ENCODE peak calls at places on chromosomes 16 and 17, in ten cellular contexts. Y is right cardiac atrium; M is neuronal stem cell; T is CD8-positive, alpha-beta T cell; B is stomach; G is GM23248; P is fibroblast of lung; X is thoracic aorta; Q is MG63; I is gastrocnemius medialis. H is an unnamed sample.

GRCh38 chr17:81483085-81483861 is 29.3 kb downstream of the ACTG1 start:
- DNase-seq in Y (no peak), M (no peak), T (peak), B (no peak), G (no peak), P (no peak), X (no peak), Q (no peak), I (peak), H (no peak)

GRCh38 chr17:15091825-15092224 is 173.3 kb downstream of the PMP22 start:
- DNase-seq in Y (no peak), M (no peak), T (no peak), B (no peak), G (peak), P (peak), X (no peak), Q (no peak), I (no peak), H (no peak)

GRCh38 chr17:82598256-82599011 is 49.8 kb downstream of the WDR45B start:
- DNase-seq in Y (peak), M (no peak), T (no peak), B (no peak), G (peak), P (peak), X (no peak), Q (peak), I (peak), H (peak)

GRCh38 chr17:18185391-18185790 is 1.8 kb downstream of the ALKBH5 start:
- DNase-seq in Y (no peak), M (no peak), T (no peak), B (no peak), G (peak), P (peak), X (no peak), Q (no peak), I (no peak), H (peak)

GRCh38 chr17:17111401-17112393 is 69.4 kb downstream of the MPRIP start:
- DNase-seq in Y (peak), M (no peak), T (no peak), B (no peak), G (no peak), P (no peak), X (no peak), Q (no peak), I (no peak), H (peak)

GRCh38 chr16:55478827-55479559 is at the start of gene MMP2:
- DNase-seq in Y (peak), M (peak), T (no peak), B (peak), G (peak), P (peak), X (no peak), Q (peak), I (peak), H (peak)

GRCh38 chr17:13306310-13306962 is 288.6 kb upstream of the ELAC2 start:
- DNase-seq in Y (no peak), M (peak), T (no peak), B (no peak), G (peak), P (peak), X (no peak), Q (peak), I (no peak), H (peak)

GRCh38 chr16:85564277-85565051 is 48.7 kb upstream of the GSE1 start:
- DNase-seq in Y (no peak), M (no peak), T (no peak), B (no peak), G (no peak), P (no peak), X (no peak), Q (no peak), I (peak), H (peak)

GRCh38 chr16:5075637-5076036 is 4.0 kb downstream of the ALG1 start:
- DNase-seq in Y (no peak), M (no peak), T (no peak), B (no peak), G (no peak), P (no peak), X (no peak), Q (no peak), I (no peak), H (no peak)

GRCh38 chr16:4501071-4501478 is 24.9 kb downstream of the HMOX2 start:
- DNase-seq in Y (peak), M (no peak), T (no peak), B (peak), G (peak), P (peak), X (no peak), Q (peak), I (no peak), H (peak)

GRCh38 chr17:45302649-45303173 is 14.1 kb downstream of the MAP3K14 start:
- DNase-seq in Y (peak), M (no peak), T (peak), B (no peak), G (peak), P (peak), X (no peak), Q (no peak), I (peak), H (peak)

GRCh38 chr16:1981398-1981836 is at the start of gene NOXO1:
- DNase-seq in Y (no peak), M (no peak), T (no peak), B (no peak), G (no peak), P (no peak), X (no peak), Q (no peak), I (no peak), H (no peak)

GRCh38 chr17:60139438-60140285 is 10.1 kb upstream of the CA4 start:
- DNase-seq in Y (peak), M (peak), T (peak), B (peak), G (peak), P (peak), X (no peak), Q (peak), I (peak), H (peak)

GRCh38 chr17:75181608-75182318 is 996 bp downstream of the SUMO2 start:
- DNase-seq in Y (peak), M (no peak), T (peak), B (peak), G (peak), P (peak), X (no peak), Q (no peak), I (no peak), H (peak)

GRCh38 chr17:33494156-33494555 is 201.1 kb upstream of the ASIC2 start:
- DNase-seq in Y (no peak), M (no peak), T (no peak), B (no peak), G (peak), P (no peak), X (no peak), Q (no peak), I (no peak), H (no peak)

GRCh38 chr17:64155751-64156544 is 26.0 kb upstream of the ERN1 start:
- DNase-seq in Y (peak), M (no peak), T (no peak), B (peak), G (peak), P (peak), X (no peak), Q (no peak), I (peak), H (no peak)

GRCh38 chr16:70703041-70703834 is 17.4 kb upstream of the MTSS2 start:
- DNase-seq in Y (peak), M (no peak), T (no peak), B (no peak), G (peak), P (peak), X (peak), Q (peak), I (peak), H (peak)

GRCh38 chr16:89870440-89870839 is 3.0 kb upstream of the TCF25 start:
- DNase-seq in Y (no peak), M (no peak), T (no peak), B (no peak), G (no peak), P (no peak), X (no peak), Q (no peak), I (no peak), H (peak)

GRCh38 chr17:58005031-58005727 is 1.9 kb downstream of the SRSF1 start:
- DNase-seq in Y (no peak), M (no peak), T (no peak), B (no peak), G (peak), P (no peak), X (no peak), Q (peak), I (no peak), H (no peak)

GRCh38 chr16:9370071-9370491 is 278.6 kb downstream of the HAPSTR1 start:
- DNase-seq in Y (peak), M (no peak), T (no peak), B (no peak), G (no peak), P (no peak), X (no peak), Q (no peak), I (no peak), H (no peak)

GRCh38 chr16:56332464-56333079 is 92.8 kb downstream of the AMFR start:
- DNase-seq in Y (peak), M (no peak), T (no peak), B (peak), G (peak), P (peak), X (no peak), Q (peak), I (peak), H (peak)

GRCh38 chr17:28871056-28871579 is 16.3 kb downstream of the ERAL1 start:
- DNase-seq in Y (no peak), M (no peak), T (peak), B (no peak), G (no peak), P (no peak), X (no peak), Q (no peak), I (no peak), H (peak)

GRCh38 chr16:20409398-20410152 is at the start of gene ACSM5:
- DNase-seq in Y (peak), M (no peak), T (no peak), B (peak), G (no peak), P (no peak), X (no peak), Q (peak), I (peak), H (no peak)

GRCh38 chr16:12582696-12583095 is 221.0 kb downstream of the CPPED1 start:
- DNase-seq in Y (no peak), M (no peak), T (no peak), B (no peak), G (no peak), P (no peak), X (no peak), Q (no peak), I (no peak), H (no peak)

GRCh38 chr16:3085868-3086595 is 13.1 kb downstream of the ZSCAN10 start:
- DNase-seq in Y (no peak), M (no peak), T (no peak), B (no peak), G (no peak), P (no peak), X (no peak), Q (no peak), I (no peak), H (peak)
- H3K4me3 ChIP-seq in Y (peak), M (no peak), T (no peak), B (peak), G (no peak), P (no peak), X (peak), Q (no peak), I (peak), H (no peak)

DNA sequence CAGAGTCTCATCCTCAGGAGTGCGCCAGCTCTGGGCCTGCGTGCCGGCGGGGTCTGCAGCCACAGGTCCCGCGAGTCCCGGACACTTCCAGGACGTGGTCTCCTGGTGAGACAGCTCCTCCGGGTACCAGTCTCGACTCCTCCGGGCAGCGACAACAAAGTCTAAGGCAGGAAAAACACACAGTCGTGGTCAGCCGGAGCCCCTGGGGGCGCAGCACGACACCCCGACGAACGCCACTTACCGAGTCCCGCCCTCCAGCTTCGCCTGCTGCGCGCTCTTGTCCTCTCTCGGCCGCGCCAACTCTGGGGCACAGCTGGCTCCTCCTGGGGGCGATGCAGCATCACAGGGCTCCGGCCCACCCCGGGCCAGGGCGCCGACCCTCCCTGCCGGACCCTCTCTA is 13.4 kb downstream of the MIS12 start:
- DNase-seq in Y (peak), M (peak), T (no peak), B (no peak), G (peak), P (no peak), X (no peak), Q (no peak), I (no peak), H (peak)
- H3K4me3 ChIP-seq in Y (no peak), M (peak), T (peak), B (peak), G (peak), P (peak), X (peak), Q (no peak), I (peak), H (peak)

GRCh38 chr16:31473300-31474052 is 1.5 kb downstream of the TGFB1I1 start:
- DNase-seq in Y (peak), M (no peak), T (no peak), B (no peak), G (no peak), P (no peak), X (no peak), Q (no peak), I (no peak), H (peak)

GRCh38 chr16:31476305-31477219 is 4.6 kb downstream of the TGFB1I1 start:
- DNase-seq in Y (peak), M (no peak), T (peak), B (peak), G (no peak), P (no peak), X (no peak), Q (no peak), I (no peak), H (peak)

GRCh38 chr16:31475949-31476304 is 4.0 kb downstream of the TGFB1I1 start:
- DNase-seq in Y (no peak), M (no peak), T (no peak), B (peak), G (no peak), P (no peak), X (no peak), Q (no peak), I (no peak), H (no peak)

GRCh38 chr16:31474173-31474714 is 2.3 kb downstream of the TGFB1I1 start:
- DNase-seq in Y (peak), M (no peak), T (no peak), B (no peak), G (peak), P (peak), X (no peak), Q (no peak), I (no peak), H (peak)

GRCh38 chr16:31474778-31475738 is 3.1 kb downstream of the TGFB1I1 start:
- DNase-seq in Y (no peak), M (no peak), T (no peak), B (no peak), G (no peak), P (no peak), X (no peak), Q (no peak), I (no peak), H (peak)
- H3K4me3 ChIP-seq in Y (no peak), M (no peak), T (no peak), B (no peak), G (no peak), P (no peak), X (no peak), Q (no peak), I (no peak), H (no peak)

DNA sequence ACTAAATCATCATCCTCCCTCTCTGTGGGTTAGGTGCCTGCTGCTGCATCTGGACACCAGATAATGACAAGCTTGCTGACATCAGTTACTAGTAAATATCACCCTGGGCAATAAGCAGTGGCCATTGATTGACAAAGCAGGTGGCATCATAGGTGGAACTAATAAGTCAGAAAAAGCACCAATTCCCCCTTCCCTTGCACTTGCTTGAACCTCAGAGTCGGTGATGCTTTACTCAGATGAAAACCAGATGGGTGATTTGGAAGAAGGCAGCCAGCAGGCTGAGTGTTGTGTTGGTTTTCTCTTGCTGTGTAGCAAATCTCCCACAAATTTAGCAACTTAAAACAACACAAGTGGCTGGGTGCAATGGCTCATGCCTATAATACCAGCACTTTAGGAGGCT is 146.9 kb upstream of the NOL11 start:
- DNase-seq in Y (no peak), M (no peak), T (no peak), B (no peak), G (no peak), P (no peak), X (no peak), Q (no peak), I (no peak), H (no peak)
- H3K4me3 ChIP-seq in Y (no peak), M (no peak), T (no peak), B (no peak), G (no peak), P (no peak), X (no peak), Q (no peak), I (no peak), H (no peak)

GRCh38 chr17:52159159-52159809 is 770 bp upstream of the CA10 start:
- DNase-seq in Y (no peak), M (no peak), T (no peak), B (no peak), G (no peak), P (no peak), X (no peak), Q (no peak), I (no peak), H (peak)
- H3K4me3 ChIP-seq in Y (no peak), M (no peak), T (no peak), B (peak), G (no peak), P (no peak), X (no peak), Q (no peak), I (no peak), H (no peak)

GRCh38 chr16:50812876-50813466 is 71.1 kb downstream of the CYLD start:
- DNase-seq in Y (no peak), M (no peak), T (no peak), B (no peak), G (no peak), P (no peak), X (no peak), Q (no peak), I (no peak), H (no peak)

GRCh38 chr16:50810241-50810965 is 68.5 kb downstream of the CYLD start:
- DNase-seq in Y (no peak), M (no peak), T (no peak), B (no peak), G (no peak), P (no peak), X (no peak), Q (no peak), I (no peak), H (no peak)

GRCh38 chr16:50814043-50814442 is 72.2 kb downstream of the CYLD start:
- DNase-seq in Y (no peak), M (no peak), T (no peak), B (no peak), G (no peak), P (no peak), X (no peak), Q (no peak), I (no peak), H (no peak)

GRCh38 chr16:50809561-50809960 is 67.7 kb downstream of the CYLD start:
- DNase-seq in Y (no peak), M (no peak), T (no peak), B (no peak), G (no peak), P (no peak), X (no peak), Q (no peak), I (no peak), H (no peak)

DNA sequence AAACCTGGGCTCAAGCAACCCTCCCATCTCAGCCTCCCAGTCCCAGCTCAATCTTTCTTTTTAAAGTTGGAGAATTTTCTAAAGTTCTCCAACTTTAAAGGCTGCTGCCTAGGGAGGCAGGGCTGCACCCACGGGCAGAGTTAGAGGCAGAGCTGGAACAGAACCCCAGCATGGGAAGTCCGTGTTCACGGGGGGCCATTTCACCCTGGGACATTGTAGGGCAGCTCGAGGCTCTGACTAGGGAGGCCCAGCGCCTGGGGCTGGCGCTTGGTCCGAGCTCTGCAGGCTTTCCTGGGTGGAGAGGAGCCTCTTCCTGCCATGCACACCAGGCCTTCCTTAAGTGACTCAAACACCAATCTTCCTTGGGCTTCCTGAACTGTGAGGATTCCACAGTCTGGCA is 70.2 kb downstream of the CYLD start:
- DNase-seq in Y (no peak), M (no peak), T (no peak), B (no peak), G (no peak), P (no peak), X (no peak), Q (no peak), I (no peak), H (no peak)
- H3K4me3 ChIP-seq in Y (no peak), M (no peak), T (no peak), B (no peak), G (no peak), P (no peak), X (no peak), Q (no peak), I (no peak), H (no peak)

GRCh38 chr16:30923554-30924085 is at the start of gene FBXL19:
- DNase-seq in Y (peak), M (peak), T (no peak), B (no peak), G (peak), P (no peak), X (no peak), Q (no peak), I (no peak), H (peak)

GRCh38 chr16:30926333-30926811 is 3.0 kb downstream of the FBXL19 start:
- DNase-seq in Y (peak), M (no peak), T (no peak), B (no peak), G (no peak), P (no peak), X (no peak), Q (no peak), I (no peak), H (peak)

GRCh38 chr16:30924086-30924714 is 828 bp downstream of the FBXL19 start:
- DNase-seq in Y (peak), M (peak), T (no peak), B (no peak), G (peak), P (no peak), X (no peak), Q (peak), I (no peak), H (peak)

GRCh38 chr16:30925646-30926332 is 2.4 kb downstream of the FBXL19 start:
- DNase-seq in Y (peak), M (no peak), T (no peak), B (no peak), G (no peak), P (no peak), X (no peak), Q (no peak), I (no peak), H (peak)

GRCh38 chr16:30924797-30925645 is 1.6 kb downstream of the FBXL19 start:
- DNase-seq in Y (peak), M (no peak), T (no peak), B (no peak), G (peak), P (no peak), X (no peak), Q (no peak), I (no peak), H (peak)
- H3K4me3 ChIP-seq in Y (peak), M (peak), T (no peak), B (peak), G (peak), P (peak), X (peak), Q (peak), I (peak), H (peak)

GRCh38 chr16:84529607-84530006 is 25.1 kb upstream of the MEAK7 start:
- DNase-seq in Y (no peak), M (no peak), T (no peak), B (no peak), G (no peak), P (no peak), X (no peak), Q (no peak), I (no peak), H (no peak)

GRCh38 chr16:84530590-84530989 is 26.1 kb upstream of the MEAK7 start:
- DNase-seq in Y (no peak), M (no peak), T (no peak), B (no peak), G (no peak), P (no peak), X (no peak), Q (no peak), I (no peak), H (no peak)

GRCh38 chr16:84527486-84528269 is 23.2 kb upstream of the MEAK7 start:
- DNase-seq in Y (peak), M (no peak), T (no peak), B (no peak), G (no peak), P (no peak), X (no peak), Q (peak), I (no peak), H (no peak)

GRCh38 chr16:84526794-84527485 is 22.5 kb upstream of the MEAK7 start:
- DNase-seq in Y (peak), M (peak), T (no peak), B (no peak), G (peak), P (peak), X (no peak), Q (peak), I (peak), H (no peak)

DNA sequence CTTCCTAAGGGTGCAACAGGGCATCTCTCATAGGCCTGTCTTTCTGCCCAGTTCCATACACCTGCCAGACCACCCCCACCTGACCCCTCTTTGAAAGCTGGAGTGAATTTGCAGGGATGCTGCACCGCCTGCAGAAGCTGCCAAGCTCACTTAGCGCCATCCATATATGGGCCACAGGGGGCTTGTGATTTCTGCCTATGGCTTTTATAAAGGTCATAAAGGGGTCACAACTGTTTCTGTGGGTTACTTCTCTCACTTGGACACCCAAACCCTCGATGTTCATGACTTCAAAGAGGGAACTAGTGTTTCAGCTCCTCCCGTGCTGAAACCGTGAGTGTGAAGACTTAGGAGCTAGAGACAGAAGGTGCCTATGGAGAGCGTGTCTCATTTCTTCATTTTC is 23.9 kb upstream of the MEAK7 start:
- DNase-seq in Y (no peak), M (no peak), T (no peak), B (no peak), G (no peak), P (no peak), X (no peak), Q (no peak), I (no peak), H (no peak)
- H3K4me3 ChIP-seq in Y (no peak), M (no peak), T (no peak), B (no peak), G (no peak), P (no peak), X (no peak), Q (no peak), I (no peak), H (no peak)

H was measured in osteoblast.